ENCODE peak calls at places on chromosomes 4 and X, in nine cellular contexts. K is breast epithelium, V is Panc1, E is HCT116, Q is H1, M is spleen, C is sigmoid colon, Y is GM23338, Z is prostate gland. J is an unnamed sample.

GRCh38 chrX:40359593-40359992 is 221.2 kb upstream of the ATP6AP2 start:
- DNase-seq in C (no peak), E (no peak), Z (no peak), Y (no peak), Q (no peak), V (no peak), M (no peak), K (no peak), J (no peak)

GRCh38 chr4:111991163-111991562 is 154.1 kb upstream of the FAM241A start:
- DNase-seq in C (no peak), M (no peak), Z (no peak), Y (no peak), Q (no peak), V (no peak), E (no peak), K (no peak), J (no peak)

GRCh38 chrX:27599928-27600327 is 9.8 kb downstream of the DCAF8L2 start:
- DNase-seq in Y (no peak), M (no peak), Z (no peak), V (no peak), Q (no peak), K (no peak), E (no peak), C (no peak), J (no peak)

GRCh38 chrX:132045456-132045855 is 22.4 kb downstream of the STK26 start:
- DNase-seq in E (no peak), Y (peak; percentile 21), V (no peak), C (no peak), Q (no peak), Z (no peak), K (no peak), M (no peak), J (no peak)

GRCh38 chr4:88291003-88291402 is 6.6 kb upstream of the PPM1K start:
- DNase-seq in C (no peak), V (no peak), Z (peak; percentile 64), Y (peak; percentile 28), M (no peak), Q (no peak), K (no peak), E (peak; percentile 3), J (no peak)

GRCh38 chr4:67575232-67575888 is 16.8 kb downstream of the STAP1 start:
- DNase-seq in M (no peak), C (no peak), Q (no peak), V (no peak), Z (no peak), K (no peak), E (no peak), Y (peak; percentile 55), J (no peak)

GRCh38 chrX:54181196-54181953 is 1.7 kb downstream of the FAM120C start:
- DNase-seq in Y (no peak), K (no peak), Q (no peak), C (no peak), M (no peak), V (no peak), E (no peak), Z (no peak), J (no peak)

GRCh38 chr4:1052231-1052671 is 40.8 kb downstream of the FGFRL1 start:
- DNase-seq in M (peak; percentile 63), E (no peak), Z (no peak), C (peak; percentile 40), Q (no peak), V (no peak), K (no peak), Y (no peak), J (peak; percentile 74)

GRCh38 chrX:139842326-139843175 is 90.3 kb downstream of the ATP11C start:
- DNase-seq in C (no peak), K (no peak), Y (no peak), E (no peak), Z (no peak), Q (no peak), V (no peak), M (no peak), J (no peak)

GRCh38 chr4:114659386-114660008 is 60.9 kb downstream of the UGT8 start:
- DNase-seq in Y (peak; percentile 90), Z (peak; percentile 49), M (peak; percentile 66), Q (peak; percentile 25), C (no peak), E (peak; percentile 73), V (peak; percentile 57), K (peak; percentile 47), J (no peak)

GRCh38 chr4:38223801-38224236 is 263.6 kb downstream of the PTTG2 start:
- DNase-seq in Y (no peak), E (no peak), M (no peak), Z (no peak), V (no peak), C (no peak), Q (no peak), K (no peak), J (no peak)

GRCh38 chrX:120549483-120550452 is 11.0 kb downstream of the CUL4B start:
- DNase-seq in Q (no peak), C (no peak), Y (no peak), Z (no peak), V (peak; percentile 87), K (no peak), M (no peak), E (peak; percentile 83), J (no peak)

GRCh38 chr4:723706-724105 is 18.1 kb downstream of the PCGF3 start:
- DNase-seq in C (no peak), E (no peak), Y (no peak), M (no peak), V (no peak), Q (no peak), Z (no peak), K (no peak), J (no peak)

GRCh38 chr4:107034091-107034698 is 1.9 kb downstream of the DKK2 start:
- DNase-seq in Z (peak; percentile 4), Y (peak; percentile 77), E (no peak), V (no peak), M (peak; percentile 75), Q (no peak), C (peak; percentile 74), K (no peak), J (peak; percentile 80)

GRCh38 chr4:7434766-7435150 is at the start of gene PSAPL1:
- DNase-seq in Y (peak; percentile 38), K (no peak), C (no peak), M (no peak), V (no peak), Q (no peak), E (peak; percentile 16), Z (no peak), J (no peak)

GRCh38 chr4:145044341-145044740 is 53.7 kb downstream of the ANAPC10 start:
- DNase-seq in M (no peak), V (no peak), K (no peak), E (no peak), C (no peak), Z (no peak), Y (no peak), Q (no peak), J (no peak)

GRCh38 chr4:148442830-148443549 is 776 bp upstream of the NR3C2 start:
- DNase-seq in Q (no peak), Z (no peak), Y (no peak), V (no peak), E (no peak), K (no peak), M (peak; percentile 90), C (peak; percentile 75), J (no peak)

GRCh38 chr4:2489081-2489805 is 20.3 kb downstream of the RNF4 start:
- DNase-seq in Q (no peak), C (no peak), Y (peak; percentile 17), E (no peak), Z (no peak), K (no peak), V (no peak), M (no peak), J (no peak)

GRCh38 chr4:147984065-147984777 is 252.3 kb downstream of the ARHGAP10 start:
- DNase-seq in C (no peak), Q (peak; percentile 47), Z (no peak), Y (peak; percentile 88), M (no peak), E (peak; percentile 13), K (no peak), V (peak; percentile 7), J (no peak)

GRCh38 chrX:119672252-119672825 is 20.6 kb downstream of the SEPTIN6 start:
- DNase-seq in C (no peak), Y (no peak), V (no peak), Q (no peak), K (no peak), E (no peak), Z (no peak), M (peak; percentile 15), J (no peak)

DNA sequence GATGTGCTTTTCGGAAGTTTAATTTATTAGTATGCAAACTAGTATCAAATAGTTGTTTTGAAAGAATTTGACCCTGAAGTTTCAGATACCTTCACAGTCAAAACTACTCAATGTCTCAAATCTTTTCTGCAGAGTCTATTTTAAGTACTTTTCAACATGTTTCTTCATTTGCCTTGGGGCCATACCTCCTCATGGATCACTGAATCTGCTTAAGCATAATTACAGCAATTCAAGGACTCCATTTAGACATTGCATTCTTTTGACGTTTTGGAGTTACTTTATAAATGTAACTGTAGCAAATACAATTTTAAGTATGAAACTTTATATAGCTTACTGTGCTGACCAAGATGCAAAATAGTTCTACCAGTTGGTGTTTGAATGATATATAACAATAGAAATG is 25.5 kb downstream of the PALLD start:
- DNase-seq in V (no peak), K (no peak), E (no peak), Y (no peak), C (no peak), Q (no peak), Z (no peak), M (no peak), J (no peak)
- H3K27ac ChIP-seq in V (no peak overlapping the region), K (no peak overlapping the region), E (peak overlapping the region; percentile 42), Y (no peak overlapping the region), C (no peak overlapping the region), Q (no peak overlapping the region), Z (no peak overlapping the region), M (no peak overlapping the region), J (no peak overlapping the region)

DNA sequence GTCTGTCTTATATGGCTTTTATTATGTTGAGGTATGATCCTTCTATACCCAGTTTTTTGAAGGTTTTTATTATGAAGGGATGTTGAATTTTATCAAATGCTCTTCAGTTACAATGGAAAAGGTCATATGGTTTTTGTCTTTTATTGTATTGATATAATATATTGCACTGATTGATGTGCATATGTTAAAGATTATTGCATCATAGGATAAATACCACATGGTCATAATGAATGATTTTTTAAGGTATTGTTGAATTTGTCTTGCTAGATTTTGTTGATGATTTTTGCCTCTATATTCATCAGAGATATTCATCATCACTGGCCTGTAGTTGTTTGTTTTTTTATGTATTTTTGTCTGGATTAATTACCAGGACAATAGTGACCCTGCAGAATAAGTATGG is 339.2 kb upstream of the CT83 start:
- DNase-seq in C (no peak), Z (no peak), Y (no peak), M (no peak), Q (no peak), E (no peak), V (no peak), K (no peak), J (no peak)
- TF ChIP-seq CTCF in C (no peak), Z (no peak), Y (no peak), M (no peak), Q (no peak), E (no peak), V (no peak), K (no peak), J (no peak)

GRCh38 chr4:82509029-82509428 is 52.8 kb downstream of the TMEM150C start:
- DNase-seq in Y (no peak), Z (no peak), K (no peak), C (no peak), Q (no peak), E (no peak), M (no peak), V (no peak), J (no peak)
- TF ChIP-seq POLR2AphosphoS5 in Y (no peak), Z (no peak), K (no peak), C (no peak), Q (no peak), E (no peak), M (no peak), V (no peak), J (no peak)

GRCh38 chr4:174365018-174365587 is 81.4 kb downstream of the CEP44 start:
- DNase-seq in C (no peak), E (peak; percentile 26), Z (no peak), K (no peak), M (no peak), V (no peak), Y (peak; percentile 63), Q (no peak), J (no peak)
- H3K27ac ChIP-seq in C (no peak overlapping the region), E (no peak overlapping the region), Z (no peak overlapping the region), K (no peak overlapping the region), M (no peak overlapping the region), V (no peak overlapping the region), Y (no peak overlapping the region), Q (no peak overlapping the region), J (no peak overlapping the region)

J was measured in suprapubic skin.